ENCODE peak calls at places on chromosomes 4 and X, in ten cellular contexts. Y is dorsolateral prefrontal cortex, R is PC-9, F is AG04450, L is MM.1S, T is heart right ventricle, C is astrocyte of the cerebellum, J is BJ, B is breast epithelium, D is AG10803. Q is an unnamed sample.
A peak's percentile ranks its signal among the peaks of the same experiment; 100 is the strongest.

GRCh38 chr4:4334798-4335520 is 44.9 kb downstream of the ZBTB49 start:
- DNase-seq in Y (peak; percentile 49), R (peak; percentile 40), F (no peak), L (peak; percentile 81), T (peak; percentile 66), C (peak; percentile 4), J (no peak), B (no peak), D (peak; percentile 32), Q (no peak)

GRCh38 chrX:73214366-73215094 is at the start of gene NAP1L2:
- DNase-seq in Y (peak; percentile 67), R (peak; percentile 54), F (no peak), L (peak; percentile 86), T (peak; percentile 12), C (peak; percentile 23), J (no peak), B (no peak), D (peak; percentile 0), Q (no peak)

GRCh38 chr4:63937961-63938360 is 471.3 kb downstream of the TECRL start:
- DNase-seq in Y (no peak), R (no peak), F (no peak), L (no peak), T (no peak), C (no peak), J (no peak), B (no peak), D (no peak), Q (no peak)

GRCh38 chrX:153469811-153470410 is 465 bp downstream of the HAUS7 start:
- DNase-seq in Y (no peak), R (peak; percentile 40), F (no peak), L (peak; percentile 29), T (no peak), C (no peak), J (no peak), B (no peak), D (peak; percentile 21), Q (no peak)

GRCh38 chrX:56764975-56765791 is 36.1 kb downstream of the NBDY start:
- DNase-seq in Y (no peak), R (no peak), F (no peak), L (peak; percentile 64), T (no peak), C (no peak), J (no peak), B (no peak), D (no peak), Q (no peak)

GRCh38 chrX:147351644-147352043 is 537.1 kb upstream of the CXorf51A start:
- DNase-seq in Y (no peak), R (no peak), F (no peak), L (peak; percentile 89), T (no peak), C (no peak), J (no peak), B (no peak), D (no peak), Q (no peak)

GRCh38 chr4:84126061-84126787 is 372.9 kb downstream of the NKX6-1 start:
- DNase-seq in Y (no peak), R (no peak), F (no peak), L (no peak), T (no peak), C (no peak), J (no peak), B (no peak), D (no peak), Q (no peak)

GRCh38 chr4:145552181-145552822 is 66.9 kb upstream of the MMAA start:
- DNase-seq in Y (no peak), R (no peak), F (no peak), L (peak; percentile 71), T (no peak), C (no peak), J (no peak), B (no peak), D (no peak), Q (no peak)

DNA sequence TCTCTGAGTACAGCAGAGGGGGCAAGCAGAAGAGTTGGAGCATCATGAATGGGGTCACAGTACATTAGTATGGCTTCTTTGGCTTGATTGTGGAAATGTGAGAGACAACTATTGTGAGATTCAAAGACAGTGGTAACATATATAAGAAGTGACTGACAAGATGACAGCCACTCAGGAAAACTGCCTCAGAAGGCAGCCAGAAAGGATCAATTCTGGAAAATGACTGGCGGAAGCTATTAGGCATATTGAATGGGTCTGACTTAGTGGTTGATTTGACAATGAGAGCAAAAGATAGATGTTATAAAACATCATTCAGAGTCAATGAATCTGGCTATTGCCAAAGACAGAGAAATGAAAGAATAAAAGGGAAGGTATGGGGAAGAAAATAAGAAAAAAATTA is 345.5 kb upstream of the MAGEB2 start:
- DNase-seq in Y (no peak), R (no peak), F (no peak), L (no peak), T (no peak), C (no peak), J (no peak), B (no peak), D (no peak), Q (no peak)
- H3K4me3 ChIP-seq in Y (no peak overlapping the region), R (no peak overlapping the region), F (no peak overlapping the region), L (no peak overlapping the region), T (no peak overlapping the region), C (no peak overlapping the region), J (no peak overlapping the region), B (no peak overlapping the region), D (no peak overlapping the region), Q (no peak overlapping the region)

DNA sequence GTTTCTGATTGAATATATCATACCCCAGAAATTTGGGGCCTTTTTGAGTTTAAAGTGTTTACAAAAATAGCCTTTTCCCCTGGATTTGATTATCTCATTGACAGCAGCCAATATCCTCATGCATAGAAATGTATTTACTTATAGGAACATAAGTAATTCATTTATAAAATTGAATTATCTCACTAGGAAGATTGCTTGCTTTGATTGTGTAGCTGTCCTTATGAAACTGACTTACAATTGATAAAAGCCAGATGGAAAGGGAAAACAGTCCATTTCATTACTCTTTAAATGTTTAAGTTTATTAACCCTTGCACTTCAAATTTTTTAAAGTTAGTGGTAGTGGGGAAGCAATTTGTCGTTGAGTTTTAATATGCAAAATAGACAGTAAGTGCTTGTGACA is 310.2 kb upstream of the TBX22 start:
- DNase-seq in Y (no peak), R (no peak), F (no peak), L (no peak), T (no peak), C (no peak), J (no peak), B (no peak), D (no peak), Q (no peak)
- H3K4me3 ChIP-seq in Y (no peak overlapping the region), R (no peak overlapping the region), F (no peak overlapping the region), L (no peak overlapping the region), T (no peak overlapping the region), C (no peak overlapping the region), J (no peak overlapping the region), B (no peak overlapping the region), D (no peak overlapping the region), Q (no peak overlapping the region)

GRCh38 chr4:186104895-186105720 is 604 bp downstream of the FAM149A start:
- DNase-seq in Y (no peak), R (no peak), F (no peak), L (peak; percentile 14), T (peak; percentile 27), C (no peak), J (no peak), B (no peak), D (no peak), Q (no peak)

GRCh38 chr4:186102931-186103330 is 1.6 kb upstream of the FAM149A start:
- DNase-seq in Y (no peak), R (no peak), F (no peak), L (no peak), T (no peak), C (no peak), J (no peak), B (no peak), D (no peak), Q (no peak)

GRCh38 chr4:186108391-186108790 is 3.9 kb downstream of the FAM149A start:
- DNase-seq in Y (no peak), R (no peak), F (no peak), L (no peak), T (no peak), C (no peak), J (no peak), B (no peak), D (no peak), Q (no peak)

GRCh38 chr4:186105721-186106335 is 1.3 kb downstream of the FAM149A start:
- DNase-seq in Y (no peak), R (no peak), F (no peak), L (peak; percentile 80), T (no peak), C (no peak), J (no peak), B (no peak), D (no peak), Q (no peak)

DNA sequence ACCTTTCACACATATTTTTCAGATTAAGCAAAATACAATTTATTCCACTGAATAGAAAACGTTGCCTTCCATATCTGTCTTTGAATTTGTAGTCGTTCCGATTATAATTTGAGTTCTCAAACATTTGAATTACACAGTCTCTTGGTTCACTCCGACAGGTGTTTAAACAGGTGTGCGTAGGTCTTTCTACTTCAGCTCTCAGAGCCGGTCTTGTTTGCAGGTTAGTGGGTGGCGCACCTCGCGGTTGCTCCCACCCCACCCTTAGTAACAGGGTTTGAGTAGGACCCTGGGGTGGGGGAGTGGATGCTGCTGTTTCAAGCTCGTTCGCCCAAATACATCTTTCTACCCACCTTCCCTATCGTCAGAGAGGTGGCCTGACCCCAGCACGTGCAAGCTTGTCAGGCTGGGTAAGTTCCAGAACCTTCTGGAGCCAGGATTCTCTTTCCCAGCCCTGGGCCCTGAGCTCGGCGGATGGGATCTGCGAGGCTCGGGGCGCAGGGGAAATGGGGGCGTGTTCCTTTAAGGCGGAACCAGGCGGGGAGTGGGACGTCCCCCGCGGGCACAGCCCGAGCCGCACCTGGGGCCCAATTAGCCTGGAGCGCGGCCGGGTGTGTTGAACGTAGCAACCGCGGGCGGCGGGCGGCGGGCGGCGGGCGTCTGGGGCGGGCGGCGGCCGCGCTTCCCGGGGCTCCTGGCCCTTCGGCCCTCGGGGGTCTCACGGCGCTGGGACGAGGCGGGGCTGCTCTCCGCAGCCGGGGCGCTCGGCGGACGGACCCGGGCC is at the start of gene FAM149A:
- DNase-seq in Y (no peak), R (no peak), F (no peak), L (peak; percentile 83), T (peak; percentile 35), C (no peak), J (no peak), B (no peak), D (no peak), Q (no peak)
- H3K4me3 ChIP-seq in Y (peak within 1 kb of the TSS; percentile 39), R (peak within 1 kb of the TSS; percentile 43), F (no peak within 1 kb of the TSS), L (peak within 1 kb of the TSS; percentile 62), T (peak within 1 kb of the TSS; percentile 54), C (peak within 1 kb of the TSS; percentile 42), J (no peak within 1 kb of the TSS), B (peak within 1 kb of the TSS; percentile 79), D (no peak within 1 kb of the TSS), Q (no peak within 1 kb of the TSS)

GRCh38 chr4:87530868-87531267 is 1.7 kb upstream of the SPARCL1 start:
- DNase-seq in Y (peak; percentile 58), R (no peak), F (no peak), L (no peak), T (peak; percentile 35), C (peak; percentile 26), J (no peak), B (no peak), D (peak; percentile 84), Q (no peak)

GRCh38 chr4:87525636-87526035 is 3.5 kb downstream of the SPARCL1 start:
- DNase-seq in Y (no peak), R (no peak), F (no peak), L (no peak), T (no peak), C (no peak), J (no peak), B (no peak), D (peak; percentile 20), Q (no peak)

GRCh38 chr4:87529187-87529586 is at the start of gene SPARCL1:
- DNase-seq in Y (peak; percentile 58), R (no peak), F (no peak), L (no peak), T (peak; percentile 21), C (no peak), J (no peak), B (no peak), D (no peak), Q (no peak)

GRCh38 chr4:87524456-87524855 is 4.7 kb downstream of the SPARCL1 start:
- DNase-seq in Y (no peak), R (no peak), F (no peak), L (no peak), T (no peak), C (no peak), J (no peak), B (no peak), D (no peak), Q (no peak)

GRCh38 chr4:87527446-87528240 is 1.5 kb downstream of the SPARCL1 start:
- DNase-seq in Y (no peak), R (no peak), F (no peak), L (no peak), T (no peak), C (no peak), J (no peak), B (no peak), D (peak; percentile 9), Q (no peak)
- H3K4me3 ChIP-seq in Y (peak overlapping the region; percentile 55), R (no peak overlapping the region), F (no peak overlapping the region), L (no peak overlapping the region), T (peak overlapping the region; percentile 67), C (no peak overlapping the region), J (no peak overlapping the region), B (peak overlapping the region; percentile 65), D (no peak overlapping the region), Q (no peak overlapping the region)